ENCODE peak calls at places on chromosomes 2 and 18, in nine cellular contexts. One of them, this sample, is unnamed.

GRCh38 chr2:42800981-42801380 is 8.6 kb upstream of the HAAO start:
- DNase-seq in uterus: no peak
- DNase-seq in lower leg skin: peak
- DNase-seq in left lung: no peak
- DNase-seq in choroid plexus epithelial cell: no peak
- DNase-seq in HFF-Myc: no peak
- DNase-seq in fibroblast of mammary gland: no peak
- DNase-seq in heart right ventricle: no peak
- DNase-seq in neural progenitor cell: no peak
- DNase-seq in this sample: no peak

GRCh38 chr2:157184161-157184910 is 73.2 kb upstream of the GALNT5 start:
- DNase-seq in HFF-Myc: no peak
- DNase-seq in neural progenitor cell: no peak
- DNase-seq in choroid plexus epithelial cell: no peak
- DNase-seq in uterus: no peak
- DNase-seq in lower leg skin: no peak
- DNase-seq in fibroblast of mammary gland: peak
- DNase-seq in left lung: no peak
- DNase-seq in heart right ventricle: no peak
- DNase-seq in this sample: peak

GRCh38 chr2:74740395-74741075 is 86.5 kb downstream of the SEMA4F start:
- DNase-seq in choroid plexus epithelial cell: peak
- DNase-seq in HFF-Myc: peak
- DNase-seq in fibroblast of mammary gland: peak
- DNase-seq in neural progenitor cell: no peak
- DNase-seq in left lung: peak
- DNase-seq in uterus: no peak
- DNase-seq in lower leg skin: peak
- DNase-seq in heart right ventricle: peak
- DNase-seq in this sample: peak

GRCh38 chr18:35923939-35924338 is 48.5 kb upstream of the RMP24 start:
- DNase-seq in left lung: no peak
- DNase-seq in neural progenitor cell: no peak
- DNase-seq in uterus: no peak
- DNase-seq in heart right ventricle: no peak
- DNase-seq in fibroblast of mammary gland: no peak
- DNase-seq in lower leg skin: no peak
- DNase-seq in choroid plexus epithelial cell: no peak
- DNase-seq in HFF-Myc: no peak
- DNase-seq in this sample: no peak

GRCh38 chr2:224563537-224563936 is 21.6 kb downstream of the CUL3 start:
- DNase-seq in left lung: no peak
- DNase-seq in neural progenitor cell: no peak
- DNase-seq in choroid plexus epithelial cell: no peak
- DNase-seq in heart right ventricle: no peak
- DNase-seq in uterus: no peak
- DNase-seq in fibroblast of mammary gland: no peak
- DNase-seq in HFF-Myc: no peak
- DNase-seq in lower leg skin: no peak
- DNase-seq in this sample: no peak

GRCh38 chr2:21083482-21083881 is 39.6 kb upstream of the APOB start:
- DNase-seq in lower leg skin: no peak
- DNase-seq in heart right ventricle: no peak
- DNase-seq in neural progenitor cell: no peak
- DNase-seq in HFF-Myc: no peak
- DNase-seq in uterus: no peak
- DNase-seq in left lung: no peak
- DNase-seq in fibroblast of mammary gland: no peak
- DNase-seq in choroid plexus epithelial cell: no peak
- DNase-seq in this sample: no peak

GRCh38 chr2:233051241-233052149 is 8.6 kb upstream of the INPP5D start:
- DNase-seq in choroid plexus epithelial cell: peak
- DNase-seq in neural progenitor cell: peak
- DNase-seq in left lung: peak
- DNase-seq in HFF-Myc: no peak
- DNase-seq in lower leg skin: peak
- DNase-seq in fibroblast of mammary gland: peak
- DNase-seq in heart right ventricle: peak
- DNase-seq in uterus: peak
- DNase-seq in this sample: peak

GRCh38 chr2:27118525-27119329 is at the start of gene CGREF1:
- DNase-seq in uterus: no peak
- DNase-seq in fibroblast of mammary gland: no peak
- DNase-seq in lower leg skin: no peak
- DNase-seq in neural progenitor cell: peak
- DNase-seq in HFF-Myc: no peak
- DNase-seq in heart right ventricle: no peak
- DNase-seq in left lung: no peak
- DNase-seq in choroid plexus epithelial cell: no peak
- DNase-seq in this sample: peak

GRCh38 chr2:239202343-239202742 is 198.5 kb downstream of the HDAC4 start:
- DNase-seq in heart right ventricle: no peak
- DNase-seq in HFF-Myc: no peak
- DNase-seq in uterus: no peak
- DNase-seq in neural progenitor cell: no peak
- DNase-seq in lower leg skin: no peak
- DNase-seq in left lung: peak
- DNase-seq in choroid plexus epithelial cell: no peak
- DNase-seq in fibroblast of mammary gland: no peak
- DNase-seq in this sample: no peak

GRCh38 chr2:146940016-146940685 is 904.7 kb upstream of the ACVR2A start:
- DNase-seq in left lung: no peak
- DNase-seq in HFF-Myc: peak
- DNase-seq in choroid plexus epithelial cell: peak
- DNase-seq in neural progenitor cell: no peak
- DNase-seq in lower leg skin: no peak
- DNase-seq in heart right ventricle: no peak
- DNase-seq in fibroblast of mammary gland: peak
- DNase-seq in uterus: no peak
- DNase-seq in this sample: no peak

GRCh38 chr18:60599995-60600394 is 227.4 kb upstream of the MC4R start:
- DNase-seq in choroid plexus epithelial cell: no peak
- DNase-seq in lower leg skin: no peak
- DNase-seq in heart right ventricle: no peak
- DNase-seq in fibroblast of mammary gland: no peak
- DNase-seq in left lung: no peak
- DNase-seq in neural progenitor cell: no peak
- DNase-seq in uterus: no peak
- DNase-seq in HFF-Myc: no peak
- DNase-seq in this sample: no peak

GRCh38 chr2:9473985-9474360 is 378 bp upstream of the IAH1 start:
- DNase-seq in heart right ventricle: peak
- DNase-seq in HFF-Myc: no peak
- DNase-seq in uterus: peak
- DNase-seq in neural progenitor cell: peak
- DNase-seq in lower leg skin: peak
- DNase-seq in left lung: peak
- DNase-seq in fibroblast of mammary gland: peak
- DNase-seq in choroid plexus epithelial cell: peak
- DNase-seq in this sample: no peak

GRCh38 chr2:86441392-86441788 is 219 bp downstream of the KDM3A start:
- DNase-seq in HFF-Myc: no peak
- DNase-seq in fibroblast of mammary gland: peak
- DNase-seq in choroid plexus epithelial cell: no peak
- DNase-seq in uterus: no peak
- DNase-seq in lower leg skin: no peak
- DNase-seq in left lung: no peak
- DNase-seq in heart right ventricle: no peak
- DNase-seq in neural progenitor cell: no peak
- DNase-seq in this sample: no peak

GRCh38 chr18:36095936-36096519 is 28.7 kb upstream of the RPRD1A start:
- DNase-seq in fibroblast of mammary gland: peak
- DNase-seq in neural progenitor cell: peak
- DNase-seq in lower leg skin: no peak
- DNase-seq in uterus: no peak
- DNase-seq in left lung: no peak
- DNase-seq in HFF-Myc: peak
- DNase-seq in heart right ventricle: no peak
- DNase-seq in choroid plexus epithelial cell: peak
- DNase-seq in this sample: peak

GRCh38 chr2:110679337-110679707 is 1.5 kb upstream of the BUB1 start:
- DNase-seq in fibroblast of mammary gland: no peak
- DNase-seq in left lung: no peak
- DNase-seq in choroid plexus epithelial cell: no peak
- DNase-seq in neural progenitor cell: no peak
- DNase-seq in heart right ventricle: no peak
- DNase-seq in uterus: no peak
- DNase-seq in HFF-Myc: no peak
- DNase-seq in lower leg skin: no peak
- DNase-seq in this sample: no peak

GRCh38 chr2:136297974-136298373 is 180.0 kb upstream of the CXCR4 start:
- DNase-seq in choroid plexus epithelial cell: no peak
- DNase-seq in fibroblast of mammary gland: no peak
- DNase-seq in lower leg skin: no peak
- DNase-seq in neural progenitor cell: no peak
- DNase-seq in HFF-Myc: no peak
- DNase-seq in uterus: no peak
- DNase-seq in heart right ventricle: no peak
- DNase-seq in left lung: no peak
- DNase-seq in this sample: no peak

GRCh38 chr2:71545572-71546274 is 92.4 kb downstream of the DYSF start:
- DNase-seq in lower leg skin: no peak
- DNase-seq in choroid plexus epithelial cell: peak
- DNase-seq in left lung: no peak
- DNase-seq in uterus: peak
- DNase-seq in HFF-Myc: peak
- DNase-seq in neural progenitor cell: peak
- DNase-seq in heart right ventricle: no peak
- DNase-seq in fibroblast of mammary gland: peak
- DNase-seq in this sample: peak

GRCh38 chr18:10249270-10249669 is 205.2 kb upstream of the APCDD1 start:
- DNase-seq in uterus: no peak
- DNase-seq in left lung: no peak
- DNase-seq in fibroblast of mammary gland: no peak
- DNase-seq in HFF-Myc: no peak
- DNase-seq in choroid plexus epithelial cell: no peak
- DNase-seq in lower leg skin: no peak
- DNase-seq in neural progenitor cell: peak
- DNase-seq in heart right ventricle: no peak
- DNase-seq in this sample: no peak
- TF ChIP-seq CTCF in uterus: no peak
- TF ChIP-seq CTCF in left lung: no peak
- TF ChIP-seq CTCF in fibroblast of mammary gland: no peak
- TF ChIP-seq CTCF in HFF-Myc: no peak
- TF ChIP-seq CTCF in choroid plexus epithelial cell: no peak
- TF ChIP-seq CTCF in lower leg skin: no peak
- TF ChIP-seq CTCF in neural progenitor cell: no peak
- TF ChIP-seq CTCF in heart right ventricle: peak
- TF ChIP-seq CTCF in this sample: no peak

DNA sequence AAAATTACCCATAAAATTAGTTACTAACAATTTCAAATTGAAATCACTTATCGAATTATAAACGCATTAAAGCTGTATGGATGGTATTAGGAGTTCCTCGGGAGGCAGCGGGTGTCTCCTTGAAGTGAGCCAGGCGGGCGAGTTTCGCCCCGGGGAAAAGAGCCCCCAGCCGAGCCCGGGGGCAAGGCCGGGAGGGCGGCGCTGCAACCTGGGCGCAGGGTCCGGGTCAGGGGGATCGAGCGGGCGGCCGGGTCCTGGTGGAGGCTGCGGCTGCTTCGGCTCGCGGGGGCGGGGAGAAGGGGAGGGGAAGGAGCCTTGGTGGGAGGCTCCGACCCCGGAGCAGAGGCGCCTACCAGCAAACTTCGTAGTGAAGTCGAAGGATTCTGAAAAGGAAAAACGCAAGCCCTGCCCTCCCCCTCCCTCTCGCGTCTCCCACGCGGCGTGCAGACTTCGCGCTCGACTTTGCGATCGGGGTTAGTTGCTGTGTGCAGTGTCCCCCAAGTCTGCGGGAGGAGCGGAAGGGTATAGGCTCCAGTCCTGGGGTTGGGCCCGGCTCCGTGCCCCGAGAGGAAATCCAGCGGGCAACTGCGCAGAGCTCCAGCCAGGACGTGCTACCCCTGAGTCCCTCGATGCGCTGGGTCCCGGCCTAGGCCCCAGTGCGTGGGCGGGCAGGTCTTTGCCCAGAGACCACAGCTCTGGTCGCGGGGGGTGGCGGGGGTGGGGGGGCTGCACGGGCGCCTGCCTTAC is 140.9 kb downstream of the MEIS1 start:
- DNase-seq in left lung: peak
- DNase-seq in heart right ventricle: peak
- DNase-seq in choroid plexus epithelial cell: peak
- DNase-seq in HFF-Myc: no peak
- DNase-seq in fibroblast of mammary gland: peak
- DNase-seq in neural progenitor cell: peak
- DNase-seq in uterus: peak
- DNase-seq in lower leg skin: peak
- DNase-seq in this sample: peak
- H3K4me3 ChIP-seq in left lung: peak
- H3K4me3 ChIP-seq in heart right ventricle: peak
- H3K4me3 ChIP-seq in choroid plexus epithelial cell: peak
- H3K4me3 ChIP-seq in HFF-Myc: peak
- H3K4me3 ChIP-seq in fibroblast of mammary gland: peak
- H3K4me3 ChIP-seq in neural progenitor cell: peak
- H3K4me3 ChIP-seq in uterus: peak
- H3K4me3 ChIP-seq in lower leg skin: peak
- H3K4me3 ChIP-seq in this sample: peak

GRCh38 chr2:33670392-33670937 is 71.4 kb upstream of the FAM98A start:
- DNase-seq in lower leg skin: no peak
- DNase-seq in fibroblast of mammary gland: no peak
- DNase-seq in left lung: no peak
- DNase-seq in neural progenitor cell: peak
- DNase-seq in uterus: no peak
- DNase-seq in choroid plexus epithelial cell: no peak
- DNase-seq in HFF-Myc: no peak
- DNase-seq in heart right ventricle: no peak
- DNase-seq in this sample: peak
- TF ChIP-seq CTCF in lower leg skin: no peak
- TF ChIP-seq CTCF in fibroblast of mammary gland: peak
- TF ChIP-seq CTCF in left lung: no peak
- TF ChIP-seq CTCF in neural progenitor cell: peak
- TF ChIP-seq CTCF in uterus: no peak
- TF ChIP-seq CTCF in choroid plexus epithelial cell: peak
- TF ChIP-seq CTCF in HFF-Myc: peak
- TF ChIP-seq CTCF in heart right ventricle: no peak
- TF ChIP-seq CTCF in this sample: peak

DNA sequence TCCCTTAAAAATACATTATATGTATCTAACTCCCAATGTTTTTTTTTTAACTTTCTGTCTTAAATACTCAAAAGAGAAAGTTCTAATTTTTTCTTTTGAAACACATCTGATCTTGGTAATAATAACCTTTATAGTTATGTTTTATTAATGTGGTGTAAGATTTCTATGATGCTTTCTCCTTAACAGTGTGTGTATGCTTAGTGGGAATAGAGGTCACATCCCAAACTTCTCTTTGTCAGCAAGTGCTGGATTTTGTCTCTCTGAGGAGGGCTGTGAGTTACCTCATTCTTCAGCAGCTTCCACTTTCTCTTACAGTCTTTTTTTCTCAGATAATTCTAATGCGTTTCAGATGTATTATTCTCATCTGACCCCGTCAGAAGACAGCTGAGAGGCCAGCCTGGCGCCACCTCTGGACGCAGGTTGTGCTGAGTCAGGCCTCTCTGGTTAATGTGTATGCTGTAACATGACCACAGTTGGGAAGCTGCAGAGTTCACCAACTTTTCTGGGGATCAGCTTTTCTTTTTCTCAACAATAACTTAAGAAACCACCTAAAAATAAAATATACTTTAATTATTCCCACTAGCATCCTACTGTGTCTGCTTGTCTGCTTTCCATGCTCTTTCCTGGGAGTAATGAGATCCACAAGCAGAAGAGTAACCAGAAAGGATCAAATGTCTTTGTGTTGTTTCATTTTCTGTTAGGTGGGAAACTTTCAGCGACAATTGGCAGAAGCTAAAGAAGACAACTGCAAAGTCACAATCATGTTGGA is 79.5 kb downstream of the CCDC150 start:
- DNase-seq in fibroblast of mammary gland: peak
- DNase-seq in lower leg skin: no peak
- DNase-seq in left lung: no peak
- DNase-seq in HFF-Myc: peak
- DNase-seq in heart right ventricle: no peak
- DNase-seq in uterus: no peak
- DNase-seq in neural progenitor cell: peak
- DNase-seq in choroid plexus epithelial cell: peak
- DNase-seq in this sample: no peak
- H3K4me3 ChIP-seq in fibroblast of mammary gland: no peak
- H3K4me3 ChIP-seq in lower leg skin: no peak
- H3K4me3 ChIP-seq in left lung: no peak
- H3K4me3 ChIP-seq in HFF-Myc: no peak
- H3K4me3 ChIP-seq in heart right ventricle: no peak
- H3K4me3 ChIP-seq in uterus: no peak
- H3K4me3 ChIP-seq in neural progenitor cell: no peak
- H3K4me3 ChIP-seq in choroid plexus epithelial cell: no peak
- H3K4me3 ChIP-seq in this sample: no peak

This sample was measured in epithelial cell of esophagus.